ENCODE peak calls at places on chromosomes 11 and 22, in seven cellular contexts. E, B, V, L, P, S and Q are unnamed samples.

GRCh38 chr11:8777907-8778767 is 95.5 kb downstream of the RPL27A start:
- DNase-seq in E (peak; percentile 46), B (no peak), V (peak; percentile 54), L (no peak), P (peak; percentile 56), S (no peak), Q (no peak)

GRCh38 chr22:18156878-18157713 is 7.1 kb downstream of the USP18 start:
- DNase-seq in E (peak; percentile 61), B (no peak), V (peak; percentile 46), L (no peak), P (peak; percentile 100), S (peak; percentile 86), Q (peak; percentile 91)

GRCh38 chr11:76901144-76901543 is 40.4 kb downstream of the ACER3 start:
- DNase-seq in E (no peak), B (no peak), V (no peak), L (no peak), P (no peak), S (no peak), Q (no peak)

GRCh38 chr11:33389635-33390034 is 132.5 kb downstream of the HIPK3 start:
- DNase-seq in E (no peak), B (no peak), V (no peak), L (no peak), P (no peak), S (no peak), Q (no peak)

GRCh38 chr11:130103296-130103814 is 33.7 kb downstream of the APLP2 start:
- DNase-seq in E (peak; percentile 24), B (no peak), V (no peak), L (no peak), P (peak; percentile 99), S (peak; percentile 92), Q (peak; percentile 95)

GRCh38 chr11:17936790-17937189 is 76.1 kb downstream of the SERGEF start:
- DNase-seq in E (no peak), B (no peak), V (no peak), L (no peak), P (no peak), S (no peak), Q (no peak)

GRCh38 chr11:13207270-13207664 is 70.3 kb upstream of the BMAL1 start:
- DNase-seq in E (no peak), B (no peak), V (no peak), L (no peak), P (no peak), S (no peak), Q (no peak)

GRCh38 chr11:13114566-13115465 is 105.7 kb downstream of the RASSF10 start:
- DNase-seq in E (peak; percentile 59), B (peak; percentile 48), V (peak; percentile 33), L (no peak), P (no peak), S (no peak), Q (no peak)

GRCh38 chr11:61771995-61772455 is 19.6 kb downstream of the MYRF start:
- DNase-seq in E (no peak), B (no peak), V (no peak), L (no peak), P (no peak), S (peak; percentile 36), Q (no peak)

DNA sequence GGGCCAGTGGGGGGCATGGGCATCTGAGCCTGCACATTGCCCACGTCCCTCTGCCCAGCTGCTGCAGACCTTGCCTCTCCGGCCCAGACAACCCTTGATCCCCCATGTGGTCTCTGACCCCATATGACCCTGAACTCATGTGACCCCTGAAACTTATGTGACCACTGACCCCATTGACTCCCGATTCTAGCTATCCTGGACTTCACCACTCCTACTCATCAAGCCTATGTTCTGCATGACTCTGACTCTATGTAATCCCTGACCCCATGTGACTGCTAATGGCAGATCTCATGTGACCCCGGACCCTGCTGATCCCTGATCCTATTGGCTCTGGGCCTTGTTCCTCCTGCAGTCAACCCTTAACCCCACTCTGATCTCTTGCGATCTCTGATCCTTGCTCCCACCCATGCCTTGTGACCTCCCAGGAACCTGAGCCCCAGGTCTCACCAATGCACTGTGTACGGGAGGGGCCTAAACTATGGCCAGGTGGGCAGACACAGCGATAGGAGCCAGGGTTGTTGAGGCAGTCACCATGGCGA is 5.7 kb downstream of the LTBP3 start:
- DNase-seq in E (no peak), B (no peak), V (no peak), L (no peak), P (no peak), S (no peak), Q (no peak)
- H3K27ac ChIP-seq in E (peak overlapping the region; percentile 79), B (no peak overlapping the region), V (no peak overlapping the region), L (peak overlapping the region; percentile 79), P (no peak overlapping the region), S (no peak overlapping the region), Q (no peak overlapping the region)

DNA sequence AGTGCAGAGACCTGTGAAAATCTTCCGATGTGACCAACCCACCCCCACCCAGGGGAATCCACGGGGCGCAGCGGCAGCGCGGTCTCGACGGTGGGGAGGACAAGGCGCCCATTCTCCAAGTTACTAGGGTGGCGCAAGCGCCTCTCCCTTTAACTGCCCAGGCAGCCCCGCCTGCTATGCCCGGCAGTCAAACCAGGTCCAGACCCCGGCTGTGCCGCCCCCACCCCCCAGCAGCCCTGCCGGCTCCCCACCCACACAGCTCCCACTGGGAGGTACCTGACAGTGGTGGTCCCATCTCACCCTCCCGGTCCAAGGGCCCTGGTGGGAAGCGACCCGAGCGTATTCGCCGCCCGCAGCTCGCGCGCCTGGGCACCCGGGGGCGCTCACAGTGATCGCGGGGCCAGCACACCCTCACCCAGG is 423 bp downstream of the TRPM5 start:
- DNase-seq in E (peak; percentile 51), B (peak; percentile 62), V (peak; percentile 62), L (peak; percentile 81), P (no peak), S (no peak), Q (no peak)
- H3K27ac ChIP-seq in E (peak overlapping the region; percentile 78), B (no peak overlapping the region), V (peak overlapping the region; percentile 50), L (no peak overlapping the region), P (no peak overlapping the region), S (no peak overlapping the region), Q (no peak overlapping the region)

DNA sequence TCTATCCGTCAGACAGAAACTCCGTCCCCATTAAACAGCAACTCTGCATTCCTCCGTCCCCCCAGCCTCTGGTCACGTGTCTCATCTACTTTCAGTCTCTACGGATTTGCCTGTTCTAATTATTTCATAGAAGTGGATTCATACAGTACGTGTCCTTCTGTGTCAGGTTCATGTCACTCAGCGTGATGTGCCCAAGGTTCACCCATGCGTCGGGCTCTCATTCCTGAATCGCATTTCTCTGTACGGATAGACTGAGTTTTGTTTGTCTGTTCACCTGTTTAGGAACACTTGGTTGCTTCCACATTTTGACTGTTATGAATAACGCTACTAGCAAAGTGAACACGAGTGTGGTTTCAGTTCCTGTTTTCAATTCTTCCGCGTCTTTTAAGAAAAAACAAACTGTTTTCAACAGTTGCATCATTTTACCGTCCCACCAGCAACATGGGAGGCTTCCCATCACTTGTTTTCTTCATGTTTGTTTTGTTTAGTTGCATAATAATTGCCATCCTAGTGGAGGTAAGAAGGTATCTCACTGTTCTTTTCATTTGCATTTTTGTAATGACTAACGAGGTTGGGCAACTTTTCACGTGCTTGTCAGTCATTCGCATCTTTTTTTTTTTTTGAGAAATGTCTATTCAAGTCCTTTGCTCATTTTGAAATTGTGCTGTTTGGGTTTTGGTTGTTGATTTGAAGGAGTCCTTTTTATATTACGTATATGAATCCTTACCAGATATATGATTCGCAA is 8.9 kb upstream of the NLRP6 start:
- DNase-seq in E (peak; percentile 44), B (no peak), V (no peak), L (peak; percentile 39), P (no peak), S (no peak), Q (no peak)
- H3K27ac ChIP-seq in E (no peak overlapping the region), B (peak overlapping the region; percentile 85), V (peak overlapping the region; percentile 56), L (peak overlapping the region; percentile 56), P (no peak overlapping the region), S (no peak overlapping the region), Q (no peak overlapping the region)

GRCh38 chr11:59573216-59573615 is 42.4 kb downstream of the OSBP start:
- DNase-seq in E (no peak), B (no peak), V (no peak), L (no peak), P (peak; percentile 93), S (peak; percentile 92), Q (peak; percentile 72)
- H3K27ac ChIP-seq in E (no peak overlapping the region), B (no peak overlapping the region), V (no peak overlapping the region), L (no peak overlapping the region), P (peak overlapping the region; percentile 24), S (peak overlapping the region; percentile 38), Q (peak overlapping the region; percentile 49)

DNA sequence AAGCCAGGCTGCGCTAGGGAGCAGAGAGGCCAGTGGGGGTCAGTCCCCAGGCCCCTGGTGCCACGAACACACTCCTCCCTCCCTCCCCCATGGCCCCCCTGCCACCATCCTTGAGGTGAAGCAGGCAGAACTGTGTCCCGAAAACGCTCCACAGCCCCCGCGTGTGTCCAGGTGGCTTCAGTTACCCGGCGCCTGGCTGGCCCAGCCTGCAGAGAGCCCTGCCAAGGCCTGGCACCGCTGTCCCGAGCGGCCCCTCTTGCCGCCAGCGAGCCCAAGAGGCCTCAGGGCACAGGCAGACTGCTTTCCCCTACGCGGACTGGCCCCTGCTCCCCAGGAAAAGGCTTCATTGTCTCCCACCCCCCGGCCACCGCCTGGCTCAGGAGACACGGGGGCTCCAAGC is 27.7 kb downstream of the CDKN1C start:
- DNase-seq in E (no peak), B (no peak), V (no peak), L (no peak), P (no peak), S (no peak), Q (no peak)
- H3K27ac ChIP-seq in E (no peak overlapping the region), B (no peak overlapping the region), V (no peak overlapping the region), L (no peak overlapping the region), P (no peak overlapping the region), S (no peak overlapping the region), Q (no peak overlapping the region)

GRCh38 chr11:57422669-57423068 is 4.3 kb downstream of the SLC43A3 start:
- DNase-seq in E (no peak), B (no peak), V (no peak), L (no peak), P (no peak), S (no peak), Q (no peak)

GRCh38 chr11:57424802-57425564 is 1.9 kb downstream of the SLC43A3 start:
- DNase-seq in E (peak; percentile 78), B (peak; percentile 76), V (no peak), L (peak; percentile 92), P (peak; percentile 84), S (peak; percentile 97), Q (peak; percentile 87)

GRCh38 chr11:57425565-57426438 is 1.1 kb downstream of the SLC43A3 start:
- DNase-seq in E (peak; percentile 46), B (peak; percentile 82), V (peak; percentile 36), L (no peak), P (no peak), S (peak; percentile 62), Q (no peak)

GRCh38 chr11:57426439-57426753 is 525 bp downstream of the SLC43A3 start:
- DNase-seq in E (no peak), B (no peak), V (no peak), L (no peak), P (no peak), S (no peak), Q (no peak)

GRCh38 chr11:57424137-57424801 is 2.7 kb downstream of the SLC43A3 start:
- DNase-seq in E (no peak), B (no peak), V (no peak), L (no peak), P (no peak), S (no peak), Q (no peak)
- H3K27ac ChIP-seq in E (peak overlapping the region; percentile 94), B (peak overlapping the region; percentile 65), V (peak overlapping the region; percentile 96), L (peak overlapping the region; percentile 78), P (peak overlapping the region; percentile 39), S (no peak overlapping the region), Q (peak overlapping the region; percentile 46)